ENCODE peak calls at places on chromosomes 7 and 10, in four cellular contexts. One of them, this sample, is unnamed.

GRCh38 chr7:22588396-22588795 is 88.4 kb upstream of the STEAP1B start:
- DNase-seq in effector memory CD4-positive, alpha-beta T cell: no peak
- DNase-seq in Peyer's patch: no peak
- DNase-seq in GM23248: no peak
- DNase-seq in this sample: no peak

GRCh38 chr7:151595702-151596340 is 76.1 kb upstream of the RHEB start:
- DNase-seq in effector memory CD4-positive, alpha-beta T cell: no peak
- DNase-seq in Peyer's patch: no peak
- DNase-seq in GM23248: no peak
- DNase-seq in this sample: peak; percentile 18

GRCh38 chr7:116546054-116546453 is 21.2 kb downstream of the CAV1 start:
- DNase-seq in effector memory CD4-positive, alpha-beta T cell: no peak
- DNase-seq in Peyer's patch: no peak
- DNase-seq in GM23248: no peak
- DNase-seq in this sample: no peak

GRCh38 chr10:107442035-107442505 is 277.6 kb upstream of the SORCS1 start:
- DNase-seq in effector memory CD4-positive, alpha-beta T cell: no peak
- DNase-seq in Peyer's patch: no peak
- DNase-seq in GM23248: peak; percentile 84
- DNase-seq in this sample: no peak

GRCh38 chr7:158957507-158957900 is 101.1 kb downstream of the DYNC2I1 start:
- DNase-seq in effector memory CD4-positive, alpha-beta T cell: no peak
- DNase-seq in Peyer's patch: no peak
- DNase-seq in GM23248: no peak
- DNase-seq in this sample: no peak

GRCh38 chr7:124349443-124349842 is 316.6 kb upstream of the TMEM229A start:
- DNase-seq in effector memory CD4-positive, alpha-beta T cell: no peak
- DNase-seq in Peyer's patch: no peak
- DNase-seq in GM23248: no peak
- DNase-seq in this sample: no peak

GRCh38 chr10:124693396-124693795 is 50.8 kb downstream of the FAM53B start:
- DNase-seq in effector memory CD4-positive, alpha-beta T cell: no peak
- DNase-seq in Peyer's patch: no peak
- DNase-seq in GM23248: no peak
- DNase-seq in this sample: no peak

GRCh38 chr10:4645836-4646235 is 180.2 kb upstream of the AKR1E2 start:
- DNase-seq in effector memory CD4-positive, alpha-beta T cell: no peak
- DNase-seq in Peyer's patch: no peak
- DNase-seq in GM23248: no peak
- DNase-seq in this sample: no peak

GRCh38 chr10:71396084-71396713 is 521 bp upstream of the CDH23 start:
- DNase-seq in effector memory CD4-positive, alpha-beta T cell: no peak
- DNase-seq in Peyer's patch: peak; percentile 61
- DNase-seq in GM23248: peak; percentile 22
- DNase-seq in this sample: peak; percentile 46

GRCh38 chr10:21675157-21675796 is 141.2 kb downstream of the MLLT10 start:
- DNase-seq in effector memory CD4-positive, alpha-beta T cell: no peak
- DNase-seq in Peyer's patch: no peak
- DNase-seq in GM23248: peak; percentile 51
- DNase-seq in this sample: peak; percentile 42

DNA sequence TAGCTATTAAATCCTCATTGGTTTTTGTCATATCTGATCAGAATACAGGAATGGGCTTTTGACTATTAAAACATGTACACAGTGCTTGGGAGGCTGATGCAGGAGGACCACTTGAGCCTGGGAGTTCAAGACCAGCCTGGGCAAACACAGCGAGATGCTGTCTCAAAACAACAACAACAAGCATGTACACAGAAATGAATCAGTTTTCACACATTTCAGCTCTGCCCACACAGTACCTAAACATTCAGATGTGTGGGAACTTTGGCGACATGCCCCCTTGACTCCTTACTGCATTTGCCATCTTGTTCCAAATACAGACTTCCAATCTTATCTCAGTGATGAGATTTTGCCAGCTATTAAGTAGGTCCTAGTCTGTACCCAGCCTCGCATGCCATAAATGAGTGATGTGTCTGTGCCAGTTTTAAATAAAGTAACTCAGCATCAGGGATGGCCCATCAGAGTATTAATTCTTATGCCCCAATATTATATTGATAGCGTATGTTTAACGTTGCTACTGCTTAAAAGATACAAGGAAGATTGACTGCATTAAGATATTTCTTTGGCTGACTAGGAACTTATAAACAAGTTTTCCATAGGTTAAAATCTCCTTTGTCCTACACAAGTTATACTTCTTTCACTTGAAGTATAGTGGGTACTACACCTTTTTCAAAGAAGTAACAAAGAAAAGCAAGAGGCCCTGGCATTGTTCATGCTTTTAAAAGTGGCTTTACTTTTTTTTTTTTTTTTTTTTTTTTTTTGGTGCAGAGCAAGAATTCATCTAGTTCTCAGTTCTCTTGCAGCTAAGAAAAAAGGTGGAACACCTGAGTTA is 244.8 kb downstream of the CELF2 start:
- DNase-seq in effector memory CD4-positive, alpha-beta T cell: no peak
- DNase-seq in Peyer's patch: no peak
- DNase-seq in GM23248: no peak
- DNase-seq in this sample: no peak
- H3K4me1 ChIP-seq in effector memory CD4-positive, alpha-beta T cell: peaks cover 2% of the 10 kb centered on the region
- H3K4me1 ChIP-seq in Peyer's patch: no peaks in the 10 kb centered on the region
- H3K4me1 ChIP-seq in GM23248: no peaks in the 10 kb centered on the region
- H3K4me1 ChIP-seq in this sample: no peaks in the 10 kb centered on the region

GRCh38 chr10:117556356-117556755 is 13.8 kb downstream of the EMX2 start:
- DNase-seq in effector memory CD4-positive, alpha-beta T cell: no peak
- DNase-seq in Peyer's patch: no peak
- DNase-seq in GM23248: no peak
- DNase-seq in this sample: no peak
- H3K27me3 ChIP-seq in effector memory CD4-positive, alpha-beta T cell: peaks cover 18% of the 10 kb centered on the region
- H3K27me3 ChIP-seq in Peyer's patch: peaks cover 38% of the 10 kb centered on the region
- H3K27me3 ChIP-seq in GM23248: no peaks in the 10 kb centered on the region
- H3K27me3 ChIP-seq in this sample: peaks cover 37% of the 10 kb centered on the region

GRCh38 chr7:1887251-1887650 is 217.2 kb downstream of the ELFN1 start:
- DNase-seq in effector memory CD4-positive, alpha-beta T cell: no peak
- DNase-seq in Peyer's patch: no peak
- DNase-seq in GM23248: no peak
- DNase-seq in this sample: no peak
- H3K36me3 ChIP-seq in effector memory CD4-positive, alpha-beta T cell: peaks cover 24% of the 10 kb centered on the region
- H3K36me3 ChIP-seq in Peyer's patch: no peaks in the 10 kb centered on the region
- H3K36me3 ChIP-seq in GM23248: no peaks in the 10 kb centered on the region
- H3K36me3 ChIP-seq in this sample: peaks cover 3% of the 10 kb centered on the region

DNA sequence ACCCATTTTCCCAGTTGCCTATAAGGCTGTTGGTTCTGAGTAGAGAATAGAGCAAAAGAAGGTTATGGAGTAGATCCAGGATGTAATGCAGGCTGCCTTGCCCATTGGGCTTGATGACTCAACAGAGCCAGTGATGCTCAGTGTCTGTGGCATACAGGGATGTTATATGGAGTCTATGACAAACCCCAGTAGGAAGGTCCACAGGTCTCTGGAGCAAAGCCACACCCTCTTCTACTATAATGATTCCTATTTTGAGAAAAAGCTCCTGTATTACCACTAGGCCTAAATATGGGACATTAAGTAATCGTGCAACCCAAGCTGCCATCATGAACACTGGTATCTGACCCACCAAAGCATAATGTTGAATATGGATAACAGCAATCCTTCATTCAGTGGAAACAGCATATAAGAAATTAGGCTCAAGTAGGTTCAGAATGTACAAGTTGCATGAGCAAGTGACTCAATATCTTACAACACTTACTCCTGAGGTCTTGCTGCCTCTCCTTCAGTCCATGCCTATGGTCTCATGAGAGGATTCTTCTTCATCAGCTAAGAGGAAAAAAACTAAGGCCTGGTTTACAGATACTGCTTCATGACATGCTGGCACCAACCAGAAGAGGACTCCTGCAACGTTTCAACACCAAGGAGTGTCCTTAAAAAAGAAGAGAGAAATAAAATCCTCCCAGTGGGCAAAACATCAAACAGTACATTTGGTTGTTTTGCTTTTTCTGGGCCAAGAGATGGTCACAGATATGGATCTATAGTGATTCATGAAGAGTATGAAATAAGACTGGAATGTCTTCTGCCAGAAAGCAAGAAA is 14.8 kb upstream of the FHIP2A start:
- DNase-seq in effector memory CD4-positive, alpha-beta T cell: no peak
- DNase-seq in Peyer's patch: no peak
- DNase-seq in GM23248: peak; percentile 62
- DNase-seq in this sample: no peak
- H3K4me1 ChIP-seq in effector memory CD4-positive, alpha-beta T cell: no peaks in the 10 kb centered on the region
- H3K4me1 ChIP-seq in Peyer's patch: no peaks in the 10 kb centered on the region
- H3K4me1 ChIP-seq in GM23248: peaks cover 11% of the 10 kb centered on the region
- H3K4me1 ChIP-seq in this sample: no peaks in the 10 kb centered on the region

DNA sequence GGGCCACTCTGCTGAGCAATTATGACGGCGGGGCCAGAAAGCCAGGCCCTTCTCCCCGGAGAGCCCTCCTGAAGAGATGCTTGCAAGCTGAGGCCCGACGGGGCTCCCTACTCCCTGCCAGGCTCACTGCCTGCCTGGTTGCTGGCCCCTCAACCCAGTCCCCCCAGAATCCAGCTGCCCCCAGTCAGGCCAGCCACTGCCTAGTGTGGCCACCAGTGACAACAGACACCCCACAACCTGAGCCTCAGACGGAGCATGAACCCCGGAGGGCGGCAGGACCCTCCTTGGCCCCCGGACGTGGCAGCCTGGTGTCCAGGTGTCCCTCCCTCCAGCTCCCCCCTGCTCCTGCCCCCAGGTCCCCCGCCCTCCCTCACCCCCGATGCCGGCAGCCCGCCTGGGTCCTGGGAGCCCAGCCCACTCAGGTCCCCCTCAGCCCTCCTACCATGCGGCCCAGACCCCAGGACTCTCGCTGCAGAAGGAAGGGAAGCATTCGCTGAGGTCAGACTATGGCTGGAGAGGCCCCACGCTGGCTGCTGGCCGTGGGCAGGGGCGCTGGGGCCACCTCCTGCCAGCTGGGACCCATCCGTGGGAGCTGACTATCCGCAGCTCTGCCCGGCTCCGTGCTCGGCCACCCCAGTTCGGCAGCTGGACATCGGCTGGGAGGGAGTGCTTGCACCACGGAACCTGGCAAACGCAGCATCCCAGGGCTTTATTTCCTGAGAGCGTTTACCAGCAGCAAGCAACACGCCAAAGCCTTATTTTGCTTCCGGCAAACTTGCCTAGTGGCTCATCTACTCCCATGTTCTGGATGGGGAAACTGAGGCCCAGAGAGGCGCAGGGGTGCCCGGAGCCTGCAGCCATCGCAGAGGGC is 89.8 kb downstream of the UNCX start:
- DNase-seq in effector memory CD4-positive, alpha-beta T cell: no peak
- DNase-seq in Peyer's patch: peak; percentile 37
- DNase-seq in GM23248: no peak
- DNase-seq in this sample: no peak
- H3K27me3 ChIP-seq in effector memory CD4-positive, alpha-beta T cell: no peaks in the 10 kb centered on the region
- H3K27me3 ChIP-seq in Peyer's patch: no peaks in the 10 kb centered on the region
- H3K27me3 ChIP-seq in GM23248: peaks cover 27% of the 10 kb centered on the region
- H3K27me3 ChIP-seq in this sample: no peaks in the 10 kb centered on the region

GRCh38 chr7:153503093-153503492 is 549.1 kb upstream of the DPP6 start:
- DNase-seq in effector memory CD4-positive, alpha-beta T cell: no peak
- DNase-seq in Peyer's patch: no peak
- DNase-seq in GM23248: no peak
- DNase-seq in this sample: no peak

GRCh38 chr7:153509763-153510162 is 542.4 kb upstream of the DPP6 start:
- DNase-seq in effector memory CD4-positive, alpha-beta T cell: no peak
- DNase-seq in Peyer's patch: no peak
- DNase-seq in GM23248: no peak
- DNase-seq in this sample: no peak

GRCh38 chr7:153507885-153508284 is 544.3 kb upstream of the DPP6 start:
- DNase-seq in effector memory CD4-positive, alpha-beta T cell: no peak
- DNase-seq in Peyer's patch: no peak
- DNase-seq in GM23248: no peak
- DNase-seq in this sample: no peak

GRCh38 chr7:153504288-153505075 is 547.7 kb upstream of the DPP6 start:
- DNase-seq in effector memory CD4-positive, alpha-beta T cell: no peak
- DNase-seq in Peyer's patch: no peak
- DNase-seq in GM23248: no peak
- DNase-seq in this sample: no peak
- H3K36me3 ChIP-seq in effector memory CD4-positive, alpha-beta T cell: no peaks in the 10 kb centered on the region
- H3K36me3 ChIP-seq in Peyer's patch: no peaks in the 10 kb centered on the region
- H3K36me3 ChIP-seq in GM23248: no peaks in the 10 kb centered on the region
- H3K36me3 ChIP-seq in this sample: no peaks in the 10 kb centered on the region

GRCh38 chr10:110459600-110459999 is 38.1 kb upstream of the DUSP5 start:
- DNase-seq in effector memory CD4-positive, alpha-beta T cell: no peak
- DNase-seq in Peyer's patch: no peak
- DNase-seq in GM23248: no peak
- DNase-seq in this sample: no peak
- H3K4me1 ChIP-seq in effector memory CD4-positive, alpha-beta T cell: peaks cover 26% of the 10 kb centered on the region
- H3K4me1 ChIP-seq in Peyer's patch: no peaks in the 10 kb centered on the region
- H3K4me1 ChIP-seq in GM23248: peaks cover 18% of the 10 kb centered on the region
- H3K4me1 ChIP-seq in this sample: no peaks in the 10 kb centered on the region

GRCh38 chr7:20779041-20779440 is 7.6 kb downstream of the SP8 start:
- DNase-seq in effector memory CD4-positive, alpha-beta T cell: no peak
- DNase-seq in Peyer's patch: no peak
- DNase-seq in GM23248: no peak
- DNase-seq in this sample: no peak
- H3K27me3 ChIP-seq in effector memory CD4-positive, alpha-beta T cell: peaks cover 61% of the 10 kb centered on the region
- H3K27me3 ChIP-seq in Peyer's patch: peaks cover 25% of the 10 kb centered on the region
- H3K27me3 ChIP-seq in GM23248: peaks cover 97% of the 10 kb centered on the region
- H3K27me3 ChIP-seq in this sample: peaks cover 38% of the 10 kb centered on the region

DNA sequence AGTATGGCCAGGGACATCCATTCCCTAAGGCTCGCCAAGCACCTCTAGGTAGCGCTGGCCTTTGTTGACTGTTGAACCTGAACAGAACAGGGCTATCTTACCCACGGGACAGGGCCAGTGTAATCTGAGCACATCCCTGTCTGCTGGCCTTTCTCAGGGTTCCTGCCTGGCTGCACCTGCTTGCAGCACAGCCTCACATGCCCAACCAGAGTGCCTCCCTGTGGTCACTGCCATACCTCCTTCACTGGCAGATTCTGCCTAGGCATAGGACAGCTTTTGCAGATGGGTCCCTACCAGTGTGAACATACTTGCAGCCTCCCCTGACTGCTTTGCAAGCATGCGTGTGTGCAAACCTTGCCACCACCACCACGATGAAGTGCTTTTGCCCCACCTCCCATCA is 15.8 kb upstream of the LIPN start:
- DNase-seq in effector memory CD4-positive, alpha-beta T cell: no peak
- DNase-seq in Peyer's patch: peak; percentile 55
- DNase-seq in GM23248: no peak
- DNase-seq in this sample: peak; percentile 37
- H3K36me3 ChIP-seq in effector memory CD4-positive, alpha-beta T cell: no peaks in the 10 kb centered on the region
- H3K36me3 ChIP-seq in Peyer's patch: no peaks in the 10 kb centered on the region
- H3K36me3 ChIP-seq in GM23248: no peaks in the 10 kb centered on the region
- H3K36me3 ChIP-seq in this sample: no peaks in the 10 kb centered on the region

This sample was measured in small intestine.